ENCODE peak calls at places on chromosomes 1 and 21, in nine cellular contexts. Q is neural progenitor cell, I is fibroblast of lung, B is SK-N-SH, D is mesenchymal stem cell, N is NT2/D1, U is SK-N-MC, R is K562, Z is MM.1S. O is an unnamed sample.

GRCh38 chr1:66998972-66999371 is 55.0 kb downstream of the SLC35D1 start:
- DNase-seq in Q (no peak), R (no peak), N (no peak), B (no peak), Z (peak; percentile 84), D (no peak), I (no peak), U (no peak), O (no peak)

GRCh38 chr1:220094016-220094911 is at the start of gene IARS2:
- DNase-seq in Q (peak; percentile 93), R (peak; percentile 98), N (peak; percentile 86), Z (peak; percentile 93), U (no peak), I (peak; percentile 83), D (peak; percentile 87), B (peak; percentile 98), O (peak; percentile 15)

GRCh38 chr1:221961532-221962292 is 219.8 kb upstream of the DUSP10 start:
- DNase-seq in B (no peak), Q (no peak), U (no peak), N (no peak), R (peak; percentile 35), I (peak; percentile 63), Z (peak; percentile 85), D (peak; percentile 82), O (no peak)

GRCh38 chr1:234509457-234510328 is 30.7 kb upstream of the TARBP1 start:
- DNase-seq in Z (no peak), D (no peak), Q (no peak), B (no peak), R (no peak), I (peak; percentile 66), N (no peak), U (no peak), O (no peak)

GRCh38 chr1:197914510-197914909 is 2.7 kb upstream of the LHX9 start:
- DNase-seq in U (no peak), Q (no peak), N (no peak), D (no peak), I (no peak), B (no peak), Z (no peak), R (no peak), O (no peak)

GRCh38 chr1:78061825-78062523 is 16.2 kb downstream of the GIPC2 start:
- DNase-seq in D (no peak), I (peak; percentile 75), U (no peak), R (no peak), Z (no peak), B (no peak), N (no peak), Q (no peak), O (no peak)

GRCh38 chr1:182309631-182310351 is 81.8 kb downstream of the GLUL start:
- DNase-seq in U (no peak), B (no peak), N (no peak), Z (no peak), R (no peak), D (no peak), Q (peak; percentile 39), I (no peak), O (no peak)

GRCh38 chr1:145978860-145979745 is 14.6 kb downstream of the POLR3GL start:
- DNase-seq in Z (peak; percentile 100), R (peak; percentile 97), I (peak; percentile 100), B (peak; percentile 82), Q (peak; percentile 91), U (peak; percentile 83), N (peak; percentile 99), D (peak; percentile 100), O (peak; percentile 98)

GRCh38 chr1:56437959-56438358 is 141.4 kb downstream of the PLPP3 start:
- DNase-seq in Z (no peak), I (peak; percentile 24), B (no peak), Q (no peak), U (no peak), N (no peak), D (no peak), R (no peak), O (no peak)

GRCh38 chr1:29672416-29672815 is 436.1 kb downstream of the PTPRU start:
- DNase-seq in D (no peak), B (no peak), N (no peak), Z (no peak), U (no peak), I (no peak), Q (no peak), R (no peak), O (no peak)

GRCh38 chr1:3320246-3321152 is 134.0 kb upstream of the ARHGEF16 start:
- DNase-seq in Q (no peak), Z (no peak), U (no peak), N (no peak), B (no peak), I (no peak), D (no peak), R (no peak), O (no peak)

GRCh38 chr1:173023343-173023742 is 27.4 kb downstream of the TNFSF18 start:
- DNase-seq in B (no peak), R (no peak), D (no peak), Z (no peak), I (no peak), U (no peak), N (no peak), Q (no peak), O (no peak)

GRCh38 chr1:65525297-65526048 is 105.0 kb downstream of the LEPR start:
- DNase-seq in N (no peak), U (no peak), D (peak; percentile 43), Q (peak; percentile 61), R (peak; percentile 75), Z (no peak), B (peak; percentile 77), I (no peak), O (no peak)

GRCh38 chr1:172745014-172745413 is 86.1 kb downstream of the FASLG start:
- DNase-seq in Z (peak; percentile 81), Q (peak; percentile 67), R (peak; percentile 41), I (peak; percentile 96), D (peak; percentile 89), N (peak; percentile 57), U (peak; percentile 30), B (peak; percentile 22), O (no peak)

GRCh38 chr1:214310777-214311690 is 30.1 kb downstream of the SMYD2 start:
- DNase-seq in N (no peak), I (no peak), R (no peak), U (no peak), Z (no peak), D (no peak), B (no peak), Q (peak; percentile 60), O (no peak)

GRCh38 chr1:66296901-66297300 is 237.1 kb upstream of the SGIP1 start:
- DNase-seq in B (no peak), Z (no peak), D (no peak), Q (no peak), U (no peak), N (no peak), R (no peak), I (no peak), O (no peak)

GRCh38 chr21:40333731-40334130 is 466.5 kb downstream of the PCP4 start:
- DNase-seq in R (no peak), Q (no peak), I (no peak), B (no peak), U (no peak), Z (no peak), N (no peak), D (no peak), O (no peak)

GRCh38 chr1:19645544-19646252 is 1.6 kb downstream of the NBL1 start:
- DNase-seq in D (peak; percentile 45), N (no peak), B (peak; percentile 83), R (no peak), Z (no peak), I (peak; percentile 38), U (no peak), Q (peak; percentile 36), O (no peak)

GRCh38 chr1:11802973-11803885 is 2.5 kb downstream of the MTHFR start:
- DNase-seq in R (peak; percentile 90), I (peak; percentile 98), N (peak; percentile 77), D (peak; percentile 99), U (peak; percentile 10), Z (peak; percentile 75), B (peak; percentile 72), Q (peak; percentile 95), O (peak; percentile 78)

GRCh38 chr1:179550753-179551682 is 24.7 kb downstream of the NPHS2 start:
- DNase-seq in D (peak; percentile 48), B (no peak), Z (no peak), U (peak; percentile 53), Q (no peak), R (no peak), I (peak; percentile 3), N (no peak), O (peak; percentile 23)
- H3K9ac ChIP-seq in D (peak overlapping the region; percentile 74), B (no peak overlapping the region), Z (no peak overlapping the region), U (no peak overlapping the region), Q (no peak overlapping the region), R (no peak overlapping the region), I (no peak overlapping the region), N (no peak overlapping the region), O (no peak overlapping the region)

DNA sequence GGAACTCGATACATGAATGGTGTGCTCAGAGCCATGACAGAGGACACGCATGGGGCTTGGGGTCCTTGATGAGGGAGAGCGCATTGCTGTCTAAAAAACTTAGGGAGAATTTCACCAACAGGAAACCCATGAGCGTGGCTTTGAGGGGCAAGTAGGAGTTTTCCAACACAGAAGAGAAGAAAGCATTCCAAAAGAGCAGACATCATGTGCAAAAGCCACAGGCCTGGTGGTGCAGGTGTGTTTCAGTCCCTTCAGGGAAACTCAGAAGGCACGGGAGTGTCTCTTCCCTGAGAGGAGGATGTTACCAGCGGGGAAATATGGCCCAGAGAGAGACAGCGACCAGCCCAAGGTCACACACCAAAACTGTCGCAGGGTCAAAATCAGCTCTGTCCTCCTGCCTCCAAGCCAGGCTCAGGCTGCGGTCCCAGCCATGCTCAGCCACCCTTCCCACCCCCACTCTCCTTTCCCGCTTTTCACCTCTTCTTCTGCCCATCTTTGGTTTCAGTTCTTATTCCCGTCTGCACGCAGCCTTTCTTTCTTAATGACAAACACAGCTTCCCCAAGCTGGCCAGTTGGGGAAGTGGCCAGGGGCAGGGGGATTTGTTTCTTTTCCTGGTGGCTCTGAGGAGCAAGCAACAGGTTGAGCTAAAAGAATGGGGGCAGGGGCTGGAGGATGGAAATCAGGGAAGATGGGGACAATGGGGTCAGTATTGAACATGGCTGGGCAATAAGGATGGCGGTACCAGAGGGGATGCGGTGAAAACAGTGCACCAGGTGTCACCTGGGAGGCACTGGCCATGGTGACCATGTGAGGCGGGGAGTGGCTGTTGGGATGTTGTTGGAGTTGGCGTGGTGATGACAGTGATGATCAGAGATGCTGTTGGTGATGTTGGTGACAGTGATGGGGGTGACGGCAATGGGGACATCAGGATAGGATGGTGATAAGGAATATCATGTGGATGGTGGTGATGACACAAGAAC is 10.3 kb downstream of the LAPTM5 start:
- DNase-seq in U (no peak), Z (peak; percentile 52), Q (no peak), D (no peak), N (no peak), B (no peak), R (no peak), I (no peak), O (no peak)
- H3K4me3 ChIP-seq in U (no peak overlapping the region), Z (peak overlapping the region; percentile 49), Q (no peak overlapping the region), D (no peak overlapping the region), N (no peak overlapping the region), B (no peak overlapping the region), R (no peak overlapping the region), I (no peak overlapping the region), O (no peak overlapping the region)

GRCh38 chr1:204455063-204455830 is 39.4 kb downstream of the PIK3C2B start:
- DNase-seq in Z (no peak), R (no peak), I (no peak), N (peak; percentile 92), D (no peak), B (no peak), U (no peak), Q (peak; percentile 96), O (no peak)
- H3K9ac ChIP-seq in Z (no peak overlapping the region), R (no peak overlapping the region), I (no peak overlapping the region), N (peak overlapping the region; percentile 12), D (no peak overlapping the region), B (no peak overlapping the region), U (no peak overlapping the region), Q (no peak overlapping the region), O (no peak overlapping the region)

GRCh38 chr1:2127181-2128145 is 67.1 kb downstream of the FAAP20 start:
- DNase-seq in Q (no peak), I (no peak), Z (no peak), U (no peak), D (no peak), B (no peak), R (no peak), N (no peak), O (no peak)
- H3K4me3 ChIP-seq in Q (no peak overlapping the region), I (no peak overlapping the region), Z (no peak overlapping the region), U (peak overlapping the region; percentile 49), D (no peak overlapping the region), B (no peak overlapping the region), R (no peak overlapping the region), N (no peak overlapping the region), O (no peak overlapping the region)